ENCODE peak calls at places on chromosomes 1 and 21, in four cellular contexts. D is right cardiac atrium; P is adrenal gland; E is CD8-positive, alpha-beta T cell. T is an unnamed sample. For H3K27me3, the result is how much of the 10 kb centered on the place peaks cover.

GRCh38 chr21:43929217-43929971 is 64.4 kb downstream of the AGPAT3 start:
- DNase-seq in D (peak), E (no peak), P (peak), T (no peak)

GRCh38 chr1:214637722-214638473 is 34.9 kb downstream of the CENPF start:
- DNase-seq in E (no peak), D (no peak), P (no peak), T (no peak)

GRCh38 chr1:12296623-12297022 is 66.8 kb downstream of the VPS13D start:
- DNase-seq in P (no peak), E (no peak), D (no peak), T (no peak)

GRCh38 chr1:238063454-238063853 is 172.7 kb upstream of the ZP4 start:
- DNase-seq in P (no peak), D (no peak), E (no peak), T (no peak)

GRCh38 chr1:156746716-156747631 is 4.5 kb downstream of the HDGF start:
- DNase-seq in P (peak), D (peak), E (peak), T (peak)

GRCh38 chr21:25735895-25736597 is 1.3 kb downstream of the GABPA start:
- DNase-seq in D (no peak), E (no peak), P (no peak), T (no peak)

GRCh38 chr1:117631761-117632160 is 25.9 kb downstream of the TENT5C start:
- DNase-seq in P (no peak), D (no peak), E (no peak), T (no peak)

GRCh38 chr1:115428262-115428661 is 90.2 kb upstream of the NGF start:
- DNase-seq in D (no peak), P (no peak), E (no peak), T (no peak)

GRCh38 chr1:106266786-106267185 is 789.7 kb upstream of the PRMT6 start:
- DNase-seq in E (no peak), D (no peak), P (no peak), T (no peak)

GRCh38 chr21:40070871-40071270 is 203.6 kb downstream of the PCP4 start:
- DNase-seq in P (peak), D (no peak), E (no peak), T (no peak)

GRCh38 chr1:29439615-29440014 is 203.3 kb downstream of the PTPRU start:
- DNase-seq in P (no peak), D (no peak), E (no peak), T (no peak)

GRCh38 chr1:161020573-161021167 is at the start of gene F11R:
- DNase-seq in D (peak), P (peak), E (no peak), T (no peak)

GRCh38 chr1:229221106-229222019 is 49.5 kb upstream of the RAB4A start:
- DNase-seq in E (no peak), P (no peak), D (no peak), T (no peak)

GRCh38 chr1:226490441-226490809 is 58.1 kb upstream of the STUM start:
- DNase-seq in E (no peak), P (no peak), D (no peak), T (no peak)

GRCh38 chr21:35479529-35479928 is 430.4 kb upstream of the RUNX1 start:
- DNase-seq in P (no peak), D (no peak), E (no peak), T (no peak)

GRCh38 chr1:45394342-45394741 is 54.1 kb upstream of the MUTYH start:
- DNase-seq in D (no peak), E (no peak), P (no peak), T (no peak)

GRCh38 chr1:70354332-70355110 is at the start of gene ANKRD13C:
- DNase-seq in E (peak), D (peak), P (peak), T (peak)

GRCh38 chr1:998051-998821 is 1.7 kb downstream of the HES4 start:
- DNase-seq in E (no peak), D (peak), P (no peak), T (peak)

GRCh38 chr1:37033355-37034291 is 692 bp downstream of the GRIK3 start:
- DNase-seq in P (no peak), E (no peak), D (no peak), T (no peak)

GRCh38 chr1:109892476-109893368 is 17.9 kb upstream of the CSF1 start:
- DNase-seq in P (no peak), E (no peak), D (peak), T (no peak)

GRCh38 chr1:220817907-220818306 is 31.2 kb downstream of the MTARC1 start:
- DNase-seq in P (no peak), D (no peak), E (no peak), T (no peak)

GRCh38 chr1:201542166-201543045 is 3.5 kb downstream of the NAV1 start:
- DNase-seq in E (no peak), D (no peak), P (no peak), T (no peak)

GRCh38 chr1:48617227-48617626 is 145.2 kb upstream of the SPATA6 start:
- DNase-seq in D (no peak), E (no peak), P (no peak), T (no peak)

GRCh38 chr1:234921266-234922062 is 207.2 kb downstream of the TOMM20 start:
- DNase-seq in D (peak), E (no peak), P (peak), T (peak)

GRCh38 chr1:47378147-47378546 is 37.9 kb upstream of the FOXE3 start:
- DNase-seq in P (no peak), D (no peak), E (no peak), T (no peak)

GRCh38 chr21:36909901-36910561 is 56.4 kb downstream of the HLCS start:
- DNase-seq in P (no peak), D (no peak), E (no peak), T (no peak)

GRCh38 chr1:2378956-2379732 is 12.2 kb downstream of the MORN1 start:
- DNase-seq in D (no peak), P (no peak), E (no peak), T (no peak)

GRCh38 chr21:46080171-46081021 is 17.5 kb upstream of the COL6A2 start:
- DNase-seq in D (peak), P (peak), E (no peak), T (no peak)

GRCh38 chr1:205546541-205546940 is 42.1 kb downstream of the CDK18 start:
- DNase-seq in E (no peak), D (no peak), P (no peak), T (no peak)

GRCh38 chr1:40877681-40878080 is 15.5 kb upstream of the CITED4 start:
- DNase-seq in E (no peak), P (peak), D (peak), T (peak)

GRCh38 chr1:236113324-236114032 is 28.9 kb upstream of the GPR137B start:
- DNase-seq in E (no peak), P (no peak), D (no peak), T (no peak)

GRCh38 chr1:240797050-240797449 is 185.1 kb upstream of the GREM2 start:
- DNase-seq in D (no peak), P (no peak), E (no peak), T (no peak)

GRCh38 chr1:114668784-114669561 is 876 bp downstream of the DENND2C start:
- DNase-seq in E (no peak), P (peak), D (no peak), T (no peak)

GRCh38 chr1:195754297-195754696 is 853.9 kb downstream of the KCNT2 start:
- DNase-seq in D (no peak), E (no peak), P (no peak), T (no peak)

GRCh38 chr1:26794391-26794790 is 6.6 kb downstream of the PIGV start:
- DNase-seq in P (no peak), D (no peak), E (no peak), T (no peak)

DNA sequence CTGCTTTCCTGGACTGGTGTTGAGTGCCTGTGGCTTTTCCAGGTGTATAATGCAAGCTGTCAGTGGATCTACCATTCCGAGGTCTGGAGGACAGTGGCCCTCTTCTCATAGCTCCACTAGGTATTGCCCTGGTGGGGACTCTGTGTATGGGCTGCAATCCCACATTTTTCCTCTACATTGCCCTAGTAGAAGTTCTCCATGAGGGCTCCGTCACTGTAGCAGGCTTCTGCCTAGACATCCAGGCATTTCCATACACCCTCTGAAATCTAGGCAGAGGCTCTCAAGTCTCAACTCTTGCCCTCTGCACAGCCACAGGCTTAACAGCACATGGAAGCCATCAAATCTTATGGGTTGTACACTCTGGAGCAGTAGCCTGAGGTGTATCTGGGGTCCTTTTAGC is 107.6 kb downstream of the GRIK1 start:
- DNase-seq in E (no peak), D (no peak), P (no peak), T (no peak)
- H3K27ac ChIP-seq in E (no peak), D (no peak), P (no peak), T (no peak)

GRCh38 chr1:153612111-153612754 is 704 bp downstream of the S100A16 start:
- DNase-seq in P (no peak), E (no peak), D (peak), T (no peak)
- H3K4me3 ChIP-seq in P (peak), E (no peak), D (peak), T (peak)

GRCh38 chr1:118982816-118983557 is 5.2 kb downstream of the TBX15 start:
- DNase-seq in E (no peak), D (no peak), P (no peak), T (peak)
- H3K27me3 ChIP-seq in E (under half), D (under half), P (half or more), T (under half)

GRCh38 chr1:171032822-171033702 is 57.6 kb upstream of the FMO3 start:
- DNase-seq in D (no peak), E (no peak), P (no peak), T (no peak)
- H3K27ac ChIP-seq in D (no peak), E (no peak), P (no peak), T (no peak)